ENCODE peak calls at places on chromosomes 4 and X, in five cellular contexts. K, S, W, O and N are unnamed samples.
A peak's percentile ranks its signal among the peaks of the same experiment; 100 is the strongest.

GRCh38 chr4:39046243-39046642 is 14.0 kb upstream of the TMEM156 start:
- DNase-seq in W (no peak), O (peak; percentile 74), S (no peak), K (peak; percentile 80), N (peak; percentile 55)

GRCh38 chr4:89438102-89438831 is 130.7 kb upstream of the GPRIN3 start:
- DNase-seq in O (peak; percentile 66), K (no peak), W (peak; percentile 92), S (peak; percentile 72), N (no peak)

GRCh38 chrX:75522565-75523411 is at the start of gene ZDHHC15:
- DNase-seq in K (no peak), W (peak; percentile 73), O (peak; percentile 1), S (no peak), N (peak; percentile 45)

GRCh38 chrX:38879631-38880220 is 78.5 kb downstream of the MID1IP1 start:
- DNase-seq in K (no peak), W (no peak), O (peak; percentile 66), S (no peak), N (no peak)

GRCh38 chr4:10762541-10762940 is 78.0 kb upstream of the CLNK start:
- DNase-seq in K (no peak), O (peak; percentile 53), W (peak; percentile 7), S (no peak), N (peak; percentile 99)

GRCh38 chr4:7630559-7631287 is 196.0 kb upstream of the PSAPL1 start:
- DNase-seq in W (no peak), O (peak; percentile 94), S (peak; percentile 33), K (no peak), N (peak; percentile 90)

GRCh38 chrX:7062276-7062675 is 85.2 kb upstream of the STS start:
- DNase-seq in K (no peak), S (no peak), W (no peak), O (no peak), N (peak; percentile 30)

GRCh38 chr4:16573181-16573580 is 325.3 kb downstream of the LDB2 start:
- DNase-seq in S (no peak), W (no peak), O (peak; percentile 64), K (no peak), N (peak; percentile 75)

GRCh38 chrX:17377047-17377692 is 2.2 kb downstream of the NHS start:
- DNase-seq in O (no peak), K (peak; percentile 74), W (peak; percentile 60), S (peak; percentile 40), N (peak; percentile 58)

GRCh38 chrX:17375361-17375630 is 296 bp downstream of the NHS start:
- DNase-seq in K (no peak), S (no peak), O (no peak), W (no peak), N (no peak)

GRCh38 chrX:17376381-17377046 is 1.5 kb downstream of the NHS start:
- DNase-seq in W (peak; percentile 15), O (peak; percentile 34), S (no peak), K (peak; percentile 42), N (no peak)

GRCh38 chrX:17374619-17375360 is at the start of gene NHS:
- DNase-seq in K (peak; percentile 51), S (peak; percentile 61), O (peak; percentile 83), W (peak; percentile 84), N (peak; percentile 59)

GRCh38 chrX:17375631-17376380 is 806 bp downstream of the NHS start:
- DNase-seq in K (no peak), O (peak; percentile 43), W (peak; percentile 36), S (no peak), N (no peak)
- TF ChIP-seq EZH2 in K (no peak), O (no peak), W (no peak), S (no peak), N (no peak)

GRCh38 chrX:17007134-17007768 is 60.8 kb downstream of the REPS2 start:
- DNase-seq in K (no peak), O (peak; percentile 26), S (no peak), W (peak; percentile 44), N (no peak)
- TF ChIP-seq EZH2 in K (no peak), O (no peak), S (no peak), W (no peak), N (no peak)

DNA sequence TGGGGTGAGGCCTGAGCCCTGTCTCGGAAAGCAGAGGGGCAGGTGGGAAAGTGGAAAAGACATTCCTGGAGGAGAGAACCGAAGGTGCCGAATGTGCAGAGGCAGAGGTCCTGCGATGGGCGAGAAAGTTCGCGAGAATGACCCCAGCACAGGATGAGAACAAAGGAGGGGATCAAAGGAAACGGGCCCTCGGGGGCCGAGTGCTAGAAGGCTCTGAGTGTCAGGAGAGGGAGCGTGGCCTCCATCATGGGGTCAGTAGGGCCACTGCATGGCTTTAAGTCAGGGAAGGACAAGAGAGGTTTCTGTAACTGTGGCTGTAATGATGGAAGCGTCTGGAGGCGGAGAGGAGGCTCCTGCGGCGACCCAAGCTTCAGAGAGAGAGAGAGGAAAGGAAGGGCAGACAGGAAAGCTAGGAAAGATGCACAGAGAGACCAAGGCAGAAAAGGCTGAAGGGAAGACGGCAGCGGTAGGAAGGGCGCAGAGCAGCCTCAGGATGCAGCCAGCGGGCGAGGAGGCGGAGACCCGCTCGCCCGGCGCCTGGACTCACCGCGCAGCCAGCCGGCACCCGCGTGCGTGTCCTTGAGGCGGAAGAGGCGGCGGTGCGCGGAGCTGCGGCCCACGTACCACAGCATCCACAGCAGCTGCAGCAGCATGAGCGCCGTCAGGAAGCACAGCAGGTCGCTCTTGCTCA is 669 bp downstream of the OTOP1 start:
- DNase-seq in W (peak; percentile 39), O (no peak), K (no peak), S (no peak), N (no peak)
- TF ChIP-seq EZH2 in W (peak; percentile 21), O (no peak), K (no peak), S (no peak), N (no peak)

DNA sequence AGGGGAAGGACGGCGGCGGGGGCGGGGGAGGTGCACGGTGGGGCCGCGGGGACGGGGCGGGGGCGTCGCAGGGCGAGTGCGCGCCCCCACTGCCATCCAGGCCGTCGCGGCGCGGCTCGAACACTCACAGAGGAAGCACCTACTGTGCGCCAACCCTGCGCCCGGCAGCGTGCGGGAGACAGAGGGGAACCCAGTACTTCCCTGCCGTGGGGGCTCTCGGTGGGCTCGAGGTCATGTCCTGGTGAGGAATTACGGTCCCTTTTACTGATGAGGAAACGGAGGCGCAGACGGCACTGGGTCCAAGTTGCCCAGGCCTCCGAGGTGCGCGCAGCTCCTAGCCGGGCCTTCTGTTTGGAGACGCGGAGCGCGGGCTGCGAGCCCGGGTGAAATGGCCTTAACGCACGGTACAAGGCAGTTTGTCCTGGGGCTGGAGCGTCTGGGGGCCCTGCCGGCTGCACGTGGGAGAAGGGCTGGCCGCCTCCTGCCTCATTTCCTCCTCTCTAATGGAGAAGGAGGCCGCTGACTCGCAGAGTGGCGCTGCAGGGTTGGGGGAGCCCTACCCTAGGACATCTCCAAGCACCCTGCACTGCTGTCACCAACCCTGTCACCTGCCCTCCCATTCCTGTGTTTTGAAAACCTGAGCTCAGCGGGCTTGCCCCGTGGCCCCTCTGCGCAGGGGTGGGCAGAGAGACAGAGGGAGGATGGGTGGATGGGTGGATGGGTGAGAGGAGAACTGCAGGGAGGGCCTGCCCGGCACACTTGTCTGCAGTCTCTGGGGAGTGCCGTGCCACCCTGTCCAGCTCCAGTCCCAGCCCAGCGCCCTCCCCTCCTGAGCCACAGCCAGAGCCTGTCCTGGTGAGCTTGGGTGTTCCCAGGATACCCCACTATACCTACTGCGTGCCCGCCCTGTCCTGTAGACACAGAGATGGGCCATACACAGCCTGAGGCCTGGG is 106.0 kb downstream of the ADRA2C start:
- DNase-seq in W (peak; percentile 56), O (no peak), K (no peak), S (no peak), N (no peak)
- TF ChIP-seq EZH2 in W (no peak), O (no peak), K (no peak), S (no peak), N (peak; percentile 65)

DNA sequence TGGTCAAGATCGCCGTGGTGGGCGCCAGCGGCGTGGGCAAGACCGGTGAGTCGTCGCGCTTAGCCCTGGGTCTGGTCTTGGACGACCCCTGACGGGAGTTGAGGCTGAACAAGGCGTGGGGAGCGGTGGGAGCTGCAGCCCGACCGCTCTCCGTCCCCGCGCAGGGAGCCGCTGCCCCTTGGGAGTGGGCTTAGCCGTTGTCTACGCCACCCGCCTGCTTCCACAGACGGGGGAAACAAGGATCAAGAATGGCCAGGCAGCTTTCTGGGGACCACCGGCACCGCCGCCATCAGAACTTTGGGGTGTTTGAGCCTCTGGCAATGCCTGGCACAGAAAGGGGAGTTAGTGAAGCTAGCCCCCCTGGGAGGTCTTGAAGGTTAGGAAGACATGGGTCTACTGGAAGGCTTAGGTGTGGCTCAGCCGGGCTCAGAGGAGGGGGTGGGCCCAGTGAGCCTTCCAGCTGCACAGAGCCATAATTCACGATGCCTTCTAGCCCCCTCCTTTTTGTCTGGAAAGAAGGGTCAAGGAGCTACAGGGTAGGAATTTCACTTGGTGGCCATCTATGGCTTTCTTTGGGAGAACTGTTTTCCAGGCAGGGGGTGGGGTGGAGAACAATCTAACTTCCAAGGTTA is 604 bp downstream of the RASL11B start:
- DNase-seq in K (no peak), O (no peak), S (no peak), W (no peak), N (no peak)
- TF ChIP-seq EZH2 in K (no peak), O (no peak), S (no peak), W (no peak), N (peak; percentile 70)

DNA sequence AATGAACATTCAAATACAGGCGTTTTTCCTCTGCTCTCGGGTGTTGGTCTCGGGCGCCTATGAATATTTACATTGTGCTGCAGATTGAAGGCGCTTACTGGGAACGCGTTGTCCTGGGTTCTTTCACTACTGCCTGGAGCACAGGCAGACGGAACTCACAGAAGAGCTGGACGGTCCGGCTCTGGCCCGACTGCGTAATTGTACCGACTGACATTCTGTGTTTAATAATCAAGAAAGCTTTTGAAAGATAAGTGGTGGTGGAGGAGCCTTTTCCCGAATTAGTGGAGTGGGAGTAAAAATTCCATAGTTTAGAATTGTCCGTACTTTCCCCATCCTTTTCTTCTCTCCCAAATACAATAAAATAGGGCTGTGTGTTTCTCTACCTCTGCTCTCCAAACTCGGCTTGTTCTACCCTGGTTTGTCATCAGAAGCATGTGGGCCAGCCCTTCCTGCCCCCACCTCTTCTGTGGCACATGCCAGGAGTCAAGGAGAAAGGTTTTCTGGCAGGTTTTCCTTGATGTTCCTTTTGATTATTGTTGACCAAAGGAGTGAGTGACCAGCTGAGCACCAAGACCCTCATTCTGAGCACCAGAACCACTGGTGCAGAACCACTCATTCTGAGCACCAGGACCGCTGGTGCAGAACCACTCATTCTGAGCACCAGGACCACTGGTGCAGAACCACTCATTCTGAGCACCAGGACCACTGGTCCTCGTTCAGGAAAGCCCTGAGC is 2.3 kb downstream of the FHDC1 start:
- DNase-seq in K (no peak), W (no peak), O (no peak), S (no peak), N (no peak)
- TF ChIP-seq EZH2 in K (no peak), W (no peak), O (no peak), S (no peak), N (no peak)

DNA sequence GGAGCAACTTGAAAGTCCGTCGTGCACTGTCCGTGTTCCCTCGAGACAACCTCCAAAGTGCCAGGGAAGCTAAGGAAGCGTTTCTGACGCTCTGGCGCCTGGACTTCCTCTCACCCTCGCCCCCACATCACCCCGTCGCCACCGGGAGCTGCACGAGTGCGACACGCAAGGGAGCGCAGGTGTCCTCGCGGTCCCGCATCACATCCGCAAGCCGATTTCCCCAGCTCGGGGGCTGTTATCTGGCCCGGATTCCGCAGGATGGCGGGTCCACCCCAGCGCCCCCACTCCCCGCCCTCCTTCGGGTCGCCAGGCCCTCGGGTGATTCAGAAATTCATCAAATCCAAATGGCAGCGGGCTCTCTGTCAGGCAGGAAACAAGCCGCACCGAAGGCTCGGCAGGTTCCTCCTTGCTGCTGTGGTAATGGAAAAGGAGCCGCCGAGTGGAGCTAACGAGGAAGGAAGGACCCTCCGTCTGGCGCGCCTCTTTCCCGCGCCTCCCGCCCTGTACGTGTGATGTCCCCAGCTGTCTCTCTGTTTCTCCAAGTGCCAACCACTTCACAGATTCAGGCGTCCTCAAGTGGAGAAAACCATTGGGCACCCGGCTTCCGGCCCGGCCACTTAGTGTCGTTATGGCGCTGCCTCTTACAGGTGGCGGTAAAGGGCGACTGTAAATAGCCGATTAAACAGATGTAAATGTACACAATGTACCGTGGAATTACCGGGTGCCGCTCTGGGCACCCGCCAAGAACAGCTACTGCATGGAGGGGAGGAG is 901 bp upstream of the SETD7 start:
- DNase-seq in K (peak; percentile 56), S (no peak), W (peak; percentile 69), O (peak; percentile 42), N (no peak)
- TF ChIP-seq EZH2 in K (no peak), S (no peak), W (peak; percentile 73), O (no peak), N (peak; percentile 63)